ENCODE peak calls at places on chromosomes 6 and 20, in six cellular contexts. O, N, C, D, X and I are unnamed samples.
A peak's percentile ranks its signal among the peaks of the same experiment; 100 is the strongest.

GRCh38 chr6:116278853-116279231 is 888 bp downstream of the TSPYL1 start:
- DNase-seq in C (no peak), O (no peak), D (no peak), X (no peak), N (no peak), I (peak; percentile 58)

GRCh38 chr20:59308493-59309201 is 8.2 kb downstream of the EDN3 start:
- DNase-seq in D (no peak), N (peak; percentile 92), X (no peak), O (no peak), C (no peak), I (no peak)

GRCh38 chr20:57378107-57378506 is 13.1 kb upstream of the RBM38 start:
- DNase-seq in D (no peak), N (no peak), O (no peak), C (no peak), X (no peak), I (no peak)

GRCh38 chr20:43996240-43996930 is 81.7 kb downstream of the TOX2 start:
- DNase-seq in C (no peak), N (no peak), O (no peak), D (no peak), X (no peak), I (no peak)

GRCh38 chr6:160013987-160014868 is 45.3 kb downstream of the IGF2R start:
- DNase-seq in N (no peak), D (no peak), X (no peak), O (no peak), C (no peak), I (peak; percentile 59)

GRCh38 chr6:93575495-93575894 is 156.1 kb upstream of the EPHA7 start:
- DNase-seq in N (no peak), C (no peak), D (no peak), X (no peak), O (no peak), I (no peak)

GRCh38 chr6:47379328-47379727 is 69.6 kb upstream of the TNFRSF21 start:
- DNase-seq in X (no peak), N (no peak), O (no peak), C (no peak), D (no peak), I (no peak)

GRCh38 chr20:38357653-38358207 is 11.4 kb downstream of the LBP start:
- DNase-seq in N (no peak), X (no peak), D (peak; percentile 31), O (peak; percentile 79), C (no peak), I (peak; percentile 7)

GRCh38 chr6:134352786-134353480 is 35.0 kb upstream of the SGK1 start:
- DNase-seq in N (no peak), X (peak; percentile 79), O (peak; percentile 61), D (peak; percentile 76), C (no peak), I (peak; percentile 15)

GRCh38 chr6:118536478-118536877 is 11.6 kb upstream of the PLN start:
- DNase-seq in D (no peak), N (no peak), O (no peak), X (no peak), C (no peak), I (no peak)

GRCh38 chr20:4045741-4046140 is 30.4 kb upstream of the RNF24 start:
- DNase-seq in X (peak; percentile 81), N (peak; percentile 17), D (peak; percentile 92), C (no peak), O (peak; percentile 83), I (peak; percentile 88)

GRCh38 chr20:13302647-13303425 is 81.8 kb downstream of the ISM1 start:
- DNase-seq in X (peak; percentile 69), O (peak; percentile 39), C (no peak), N (peak; percentile 62), D (peak; percentile 35), I (peak; percentile 44)

GRCh38 chr6:112683926-112684325 is 336.8 kb downstream of the RFPL4B start:
- DNase-seq in X (peak; percentile 90), O (no peak), C (no peak), N (no peak), D (peak; percentile 87), I (peak; percentile 82)

GRCh38 chr6:148317739-148318138 is 24.9 kb upstream of the SASH1 start:
- DNase-seq in C (no peak), X (no peak), N (no peak), O (no peak), D (no peak), I (no peak)

GRCh38 chr6:133502451-133503259 is 261.5 kb downstream of the EYA4 start:
- DNase-seq in X (peak; percentile 51), O (peak; percentile 84), N (no peak), D (peak; percentile 14), C (no peak), I (peak; percentile 62)

GRCh38 chr6:48397887-48398286 is 286.9 kb upstream of the PTCHD4 start:
- DNase-seq in X (no peak), O (no peak), N (no peak), C (no peak), D (no peak), I (peak; percentile 2)

GRCh38 chr20:62473717-62474584 is 1.8 kb downstream of the GATA5 start:
- DNase-seq in N (no peak), X (no peak), D (no peak), O (no peak), C (no peak), I (no peak)

GRCh38 chr6:4899249-4899648 is 104.6 kb downstream of the RPP40 start:
- DNase-seq in X (no peak), O (no peak), N (no peak), D (no peak), C (no peak), I (no peak)

GRCh38 chr20:36407196-36407733 is 101.1 kb downstream of the DLGAP4 start:
- DNase-seq in O (peak; percentile 62), C (no peak), D (peak; percentile 33), X (peak; percentile 26), N (no peak), I (no peak)

GRCh38 chr6:1590580-1590979 is 19.1 kb upstream of the FOXC1 start:
- DNase-seq in C (no peak), X (no peak), O (no peak), D (no peak), N (peak; percentile 11), I (no peak)

GRCh38 chr6:154619183-154619582 is 108.7 kb upstream of the CNKSR3 start:
- DNase-seq in O (no peak), C (no peak), N (no peak), D (no peak), X (no peak), I (no peak)

GRCh38 chr6:71043902-71044301 is 87.0 kb upstream of the B3GAT2 start:
- DNase-seq in X (peak; percentile 16), O (peak; percentile 27), C (no peak), N (no peak), D (peak; percentile 22), I (peak; percentile 11)

GRCh38 chr6:133587841-133588240 is 301.1 kb upstream of the TCF21 start:
- DNase-seq in C (no peak), X (peak; percentile 81), O (no peak), N (no peak), D (peak; percentile 74), I (peak; percentile 22)

GRCh38 chr20:52569201-52569600 is 377.6 kb upstream of the ZFP64 start:
- DNase-seq in X (no peak), C (no peak), N (no peak), D (no peak), O (peak; percentile 73), I (peak; percentile 50)

GRCh38 chr20:4043801-4044200 is 28.4 kb upstream of the RNF24 start:
- DNase-seq in N (peak; percentile 3), D (no peak), X (no peak), C (no peak), O (peak; percentile 32), I (peak; percentile 61)